ENCODE peak calls at places on chromosome 2, in ten cellular contexts. O, B, F, G, M, E, S, Q, Y and R are unnamed samples.
A peak's percentile ranks its signal among the peaks of the same experiment; 100 is the strongest.

GRCh38 chr2:172734711-172735645 is 667 bp upstream of the RAPGEF4 start:
- DNase-seq in B (no peak), O (peak; percentile 16), M (no peak), G (no peak), E (no peak), Q (no peak), Y (no peak), F (no peak), S (no peak), R (no peak)

GRCh38 chr2:165895974-165896373 is 57.6 kb downstream of the TTC21B start:
- DNase-seq in Q (no peak), Y (no peak), M (no peak), B (no peak), S (no peak), O (no peak), F (no peak), E (no peak), G (no peak), R (no peak)

GRCh38 chr2:105249181-105249580 is 7.6 kb downstream of the GPR45 start:
- DNase-seq in E (no peak), G (no peak), B (no peak), Y (no peak), Q (no peak), M (no peak), F (no peak), S (no peak), O (no peak), R (no peak)

GRCh38 chr2:111168528-111168929 is 47.8 kb downstream of the BCL2L11 start:
- DNase-seq in S (no peak), F (no peak), B (peak; percentile 12), M (no peak), E (peak; percentile 83), G (peak; percentile 50), O (peak; percentile 18), Q (no peak), Y (peak; percentile 89), R (no peak)

GRCh38 chr2:224360801-224361251 is 41.1 kb downstream of the FAM124B start:
- DNase-seq in Y (no peak), M (no peak), B (no peak), S (no peak), Q (no peak), O (no peak), G (no peak), E (peak; percentile 8), F (no peak), R (no peak)

GRCh38 chr2:44802409-44803099 is 138.9 kb upstream of the SIX3 start:
- DNase-seq in G (no peak), B (no peak), F (peak; percentile 39), E (no peak), S (peak; percentile 61), Y (no peak), Q (no peak), O (peak; percentile 81), M (no peak), R (peak; percentile 70)

GRCh38 chr2:63614448-63614968 is 25.7 kb downstream of the MDH1 start:
- DNase-seq in E (peak; percentile 91), G (no peak), Q (no peak), Y (peak; percentile 61), S (no peak), M (no peak), B (no peak), O (no peak), F (no peak), R (no peak)

GRCh38 chr2:219073413-219074129 is 12.8 kb upstream of the IHH start:
- DNase-seq in S (peak; percentile 61), Q (no peak), E (peak; percentile 46), O (peak; percentile 66), M (no peak), B (no peak), F (peak; percentile 65), G (no peak), Y (peak; percentile 72), R (peak; percentile 42)

GRCh38 chr2:176137249-176137573 is 7.7 kb downstream of the HOXD8 start:
- DNase-seq in G (no peak), Y (no peak), M (no peak), F (no peak), O (no peak), B (no peak), E (no peak), S (no peak), Q (no peak), R (no peak)